ENCODE peak calls at places on chromosomes 2 and 18, in eight cellular contexts. D is endothelial cell of umbilical vein, G is stomach, H is GM13977, W is colonic mucosa, L is Peyer's patch, E is ovary, C is fibroblast of lung. A is an unnamed sample.

GRCh38 chr2:86768189-86768949 is 22.3 kb downstream of the CD8A start:
- DNase-seq in D (no peak), G (no peak), H (no peak), W (no peak), L (no peak), E (no peak), C (no peak), A (no peak)

GRCh38 chr18:44568343-44568742 is 112.3 kb upstream of the SETBP1 start:
- DNase-seq in D (no peak), G (no peak), H (no peak), W (no peak), L (no peak), E (no peak), C (no peak), A (no peak)

GRCh38 chr2:7094113-7094760 is 177.0 kb downstream of the RNF144A start:
- DNase-seq in D (no peak), G (no peak), H (no peak), W (peak), L (no peak), E (no peak), C (peak), A (no peak)

GRCh38 chr18:45913276-45913675 is 53.9 kb downstream of the EPG5 start:
- DNase-seq in D (no peak), G (no peak), H (no peak), W (no peak), L (no peak), E (no peak), C (no peak), A (no peak)

GRCh38 chr2:237011196-237011595 is 74.5 kb upstream of the COPS8 start:
- DNase-seq in D (peak), G (no peak), H (no peak), W (no peak), L (no peak), E (no peak), C (peak), A (no peak)

GRCh38 chr2:226985227-226985946 is 149.5 kb downstream of the RHBDD1 start:
- DNase-seq in D (peak), G (no peak), H (peak), W (peak), L (no peak), E (peak), C (peak), A (peak)

GRCh38 chr2:44086639-44087036 is 82.0 kb upstream of the PPM1B start:
- DNase-seq in D (no peak), G (no peak), H (no peak), W (no peak), L (no peak), E (no peak), C (no peak), A (no peak)

GRCh38 chr18:60182223-60182622 is 190.4 kb downstream of the MC4R start:
- DNase-seq in D (no peak), G (no peak), H (no peak), W (no peak), L (no peak), E (no peak), C (no peak), A (no peak)

GRCh38 chr2:239193426-239193825 is 207.4 kb downstream of the HDAC4 start:
- DNase-seq in D (no peak), G (peak), H (no peak), W (no peak), L (peak), E (no peak), C (no peak), A (no peak)

GRCh38 chr18:10798727-10799435 is 273.1 kb downstream of the NAPG start:
- DNase-seq in D (no peak), G (no peak), H (no peak), W (no peak), L (no peak), E (no peak), C (peak), A (no peak)

GRCh38 chr2:156321243-156321904 is 11.1 kb downstream of the NR4A2 start:
- DNase-seq in D (no peak), G (peak), H (peak), W (peak), L (peak), E (no peak), C (no peak), A (no peak)

GRCh38 chr2:224882291-224883171 is 159.7 kb downstream of the DOCK10 start:
- DNase-seq in D (peak), G (no peak), H (no peak), W (no peak), L (no peak), E (no peak), C (peak), A (no peak)

GRCh38 chr2:222912117-222912516 is 51.3 kb downstream of the ACSL3 start:
- DNase-seq in D (no peak), G (no peak), H (peak), W (no peak), L (no peak), E (no peak), C (no peak), A (no peak)

GRCh38 chr2:111219734-111220505 is 99.2 kb downstream of the BCL2L11 start:
- DNase-seq in D (no peak), G (no peak), H (no peak), W (no peak), L (no peak), E (no peak), C (peak), A (no peak)

GRCh38 chr2:79001285-79001684 is 24.2 kb upstream of the REG3G start:
- DNase-seq in D (no peak), G (no peak), H (no peak), W (no peak), L (no peak), E (no peak), C (no peak), A (no peak)

GRCh38 chr2:218834685-218835084 is 3.1 kb upstream of the PRKAG3 start:
- DNase-seq in D (no peak), G (no peak), H (no peak), W (no peak), L (no peak), E (no peak), C (no peak), A (no peak)

DNA sequence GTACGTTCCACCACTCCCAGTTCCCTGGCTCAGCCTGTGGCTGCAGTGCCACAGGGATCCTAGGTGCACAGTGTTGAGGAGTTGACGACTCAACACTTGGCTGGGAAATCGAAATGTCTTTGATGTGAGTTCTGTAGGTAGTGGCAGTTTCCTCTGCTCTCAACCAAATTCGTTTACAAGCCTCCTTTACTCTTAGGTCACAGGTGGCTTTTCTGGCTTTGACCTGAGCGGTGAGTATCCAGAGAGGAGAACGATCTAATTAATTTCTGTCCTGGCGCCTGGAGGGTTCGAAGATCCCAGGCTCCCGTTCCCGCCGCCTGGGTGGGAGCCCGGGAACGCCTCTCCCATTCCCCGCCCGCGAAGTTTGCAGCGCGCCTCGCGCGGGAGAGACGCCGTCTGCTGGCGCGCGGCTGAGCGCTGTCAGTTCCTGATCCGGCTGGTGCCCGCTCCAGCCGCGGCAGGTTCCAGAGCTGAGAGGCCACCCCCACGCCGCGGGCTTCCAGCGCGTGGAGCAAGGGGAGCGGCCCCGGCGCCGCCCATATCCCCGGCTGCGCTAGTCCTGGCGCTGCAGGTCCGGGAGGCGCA is at the start of gene LAMA3:
- DNase-seq in D (peak), G (peak), H (peak), W (peak), L (peak), E (peak), C (peak), A (peak)
- TF ChIP-seq CTCF in D (peak), G (no peak), H (peak), W (no peak), L (no peak), E (peak), C (peak), A (no peak)

DNA sequence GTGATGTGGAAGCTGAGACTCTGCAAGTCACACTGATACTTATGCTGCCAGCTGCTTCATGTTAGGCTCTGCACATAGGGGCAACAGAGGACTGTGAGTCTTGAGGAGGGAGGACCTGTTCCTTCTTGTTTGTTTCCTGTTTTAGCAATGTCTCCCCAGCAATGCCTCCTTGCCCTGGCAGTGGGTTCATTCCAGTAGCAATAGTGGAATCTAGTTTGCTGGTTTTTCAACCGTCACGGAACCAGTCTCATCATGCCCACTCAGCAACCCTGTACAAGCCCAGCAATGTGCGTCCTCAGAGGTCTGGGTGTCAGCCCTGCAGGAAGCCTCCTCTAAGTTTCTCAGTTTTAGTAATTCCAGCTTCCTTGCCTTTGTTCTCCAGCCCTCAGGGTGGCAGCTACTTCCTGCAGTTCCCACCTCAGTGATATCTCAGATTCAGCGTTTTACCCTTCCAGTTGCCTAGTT is 20.5 kb upstream of the ITGB6 start:
- DNase-seq in D (no peak), G (no peak), H (no peak), W (no peak), L (no peak), E (no peak), C (no peak), A (no peak)
- TF ChIP-seq CTCF in D (no peak), G (no peak), H (no peak), W (no peak), L (no peak), E (no peak), C (no peak), A (no peak)

GRCh38 chr2:28469304-28469703 is 26.6 kb upstream of the PLB1 start:
- DNase-seq in D (no peak), G (no peak), H (no peak), W (no peak), L (no peak), E (no peak), C (peak), A (no peak)

GRCh38 chr2:28471701-28472236 is 24.1 kb upstream of the PLB1 start:
- DNase-seq in D (no peak), G (no peak), H (no peak), W (no peak), L (no peak), E (no peak), C (no peak), A (no peak)

GRCh38 chr2:28470759-28471158 is 25.1 kb upstream of the PLB1 start:
- DNase-seq in D (no peak), G (no peak), H (no peak), W (peak), L (peak), E (no peak), C (no peak), A (peak)

GRCh38 chr2:28471214-28471613 is 24.6 kb upstream of the PLB1 start:
- DNase-seq in D (no peak), G (no peak), H (no peak), W (no peak), L (peak), E (no peak), C (no peak), A (no peak)

DNA sequence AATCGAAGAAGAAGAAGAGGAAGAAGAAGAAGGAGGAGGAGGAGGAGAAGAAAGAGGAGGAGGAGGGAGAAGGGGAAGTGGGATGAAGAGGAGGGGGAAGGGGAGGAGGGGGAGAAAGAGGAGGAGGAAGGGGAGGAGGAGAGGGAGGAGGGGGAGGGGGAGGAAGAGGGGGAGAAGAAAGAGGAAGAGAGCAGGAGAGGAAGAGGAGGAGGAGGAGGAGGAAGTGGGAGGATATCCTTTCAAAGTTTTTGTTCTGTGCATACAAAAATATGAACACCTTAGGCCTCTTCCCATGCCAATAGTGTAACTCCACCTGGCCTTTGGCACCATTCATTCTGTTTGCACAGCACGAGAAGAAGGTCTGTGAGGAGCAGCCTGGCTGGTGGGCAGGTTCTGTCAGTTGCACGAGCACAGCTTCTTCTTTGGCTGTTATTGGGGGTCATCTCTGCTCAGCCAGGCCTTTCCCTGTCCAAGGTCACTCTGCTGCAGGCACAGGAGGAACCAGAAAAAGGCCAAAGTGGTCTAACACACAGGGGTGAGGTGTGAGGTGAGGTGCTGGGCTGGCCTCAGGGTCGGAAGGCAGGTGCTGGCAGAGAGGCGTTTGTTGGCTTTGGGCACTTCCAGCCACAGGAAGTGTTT is 25.8 kb upstream of the PLB1 start:
- DNase-seq in D (no peak), G (no peak), H (no peak), W (peak), L (no peak), E (no peak), C (no peak), A (peak)
- TF ChIP-seq CTCF in D (no peak), G (no peak), H (no peak), W (no peak), L (no peak), E (no peak), C (no peak), A (no peak)

DNA sequence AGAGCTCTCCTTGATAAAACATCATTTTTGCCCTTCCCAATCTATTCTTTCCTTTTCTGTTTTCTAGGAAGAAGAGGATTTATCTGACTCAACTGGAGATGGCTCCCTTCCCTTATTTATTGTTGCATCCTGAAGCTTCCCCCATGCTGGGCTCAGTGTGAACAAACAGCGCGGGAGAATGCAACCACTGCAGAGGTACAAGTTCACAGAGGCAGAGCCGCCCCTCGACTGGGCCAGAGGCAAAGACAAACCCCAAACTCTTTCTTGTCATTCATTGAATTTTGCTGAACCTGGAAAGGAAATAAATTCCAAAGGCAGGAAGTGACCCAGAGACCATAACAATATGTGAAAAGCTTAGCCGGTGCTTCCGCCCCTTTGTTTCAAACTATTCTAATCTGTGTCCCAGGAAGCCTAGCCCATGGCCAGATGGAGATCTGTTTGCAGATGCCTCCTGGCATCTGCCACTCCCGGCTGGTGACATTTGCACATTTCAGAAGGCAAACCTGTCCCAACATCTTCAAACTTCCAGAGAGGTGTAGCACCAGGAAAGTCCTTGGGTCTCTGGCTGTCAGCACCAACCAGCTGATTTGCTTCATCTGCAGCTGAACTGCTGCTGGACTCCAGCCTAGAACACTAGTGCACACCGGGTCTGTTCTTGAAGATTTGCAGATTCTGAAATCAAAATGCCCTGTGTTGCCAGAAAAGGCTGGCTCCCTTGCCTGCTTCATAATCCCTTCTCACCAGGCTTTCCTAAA is 79.4 kb upstream of the MAP4K3 start:
- DNase-seq in D (peak), G (peak), H (no peak), W (no peak), L (no peak), E (peak), C (peak), A (peak)
- TF ChIP-seq CTCF in D (peak), G (no peak), H (no peak), W (no peak), L (no peak), E (no peak), C (no peak), A (no peak)

GRCh38 chr2:119352357-119352756 is 14.3 kb downstream of the C2orf76 start:
- DNase-seq in D (no peak), G (no peak), H (peak), W (no peak), L (no peak), E (no peak), C (no peak), A (no peak)

GRCh38 chr2:119354860-119355259 is 11.8 kb downstream of the C2orf76 start:
- DNase-seq in D (no peak), G (no peak), H (no peak), W (no peak), L (no peak), E (no peak), C (no peak), A (no peak)

GRCh38 chr2:119349289-119349688 is 17.3 kb downstream of the C2orf76 start:
- DNase-seq in D (no peak), G (no peak), H (no peak), W (no peak), L (no peak), E (no peak), C (no peak), A (no peak)

GRCh38 chr2:119350311-119350998 is 16.2 kb downstream of the C2orf76 start:
- DNase-seq in D (no peak), G (no peak), H (no peak), W (no peak), L (no peak), E (no peak), C (no peak), A (no peak)
- TF ChIP-seq CTCF in D (no peak), G (no peak), H (no peak), W (no peak), L (no peak), E (no peak), C (no peak), A (no peak)

DNA sequence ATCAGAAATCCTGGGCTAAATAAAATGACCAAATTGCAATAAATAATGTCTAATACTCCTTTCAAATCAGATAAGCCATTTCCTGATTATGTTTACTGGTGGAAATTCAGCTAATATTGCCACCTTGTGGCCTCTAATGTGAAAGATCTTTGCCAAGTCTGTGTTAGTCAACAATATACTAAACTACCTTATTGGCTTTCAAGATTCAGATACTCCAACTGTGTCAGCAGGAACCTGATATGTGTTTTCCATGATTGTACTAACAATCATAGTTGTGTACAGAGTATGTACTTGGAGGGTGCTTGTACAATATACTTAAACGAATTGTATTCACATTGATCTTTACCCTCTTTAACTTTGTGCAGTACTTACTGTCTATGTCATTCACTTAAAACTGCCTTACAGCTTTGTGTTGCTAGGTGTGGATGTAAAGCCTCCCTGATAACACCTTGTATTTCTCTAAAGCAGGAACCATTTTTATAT is 75.4 kb upstream of the C2orf15 start:
- DNase-seq in D (peak), G (no peak), H (peak), W (no peak), L (no peak), E (no peak), C (peak), A (no peak)
- TF ChIP-seq CTCF in D (peak), G (no peak), H (peak), W (peak), L (peak), E (no peak), C (peak), A (peak)

GRCh38 chr2:62801814-62802524 is 96.5 kb downstream of the EHBP1 start:
- DNase-seq in D (no peak), G (no peak), H (no peak), W (no peak), L (no peak), E (no peak), C (no peak), A (no peak)
- TF ChIP-seq CTCF in D (no peak), G (no peak), H (no peak), W (no peak), L (no peak), E (no peak), C (peak), A (no peak)

GRCh38 chr18:35283923-35284794 is 5.9 kb downstream of the ZSCAN30 start:
- DNase-seq in D (no peak), G (no peak), H (no peak), W (no peak), L (no peak), E (no peak), C (no peak), A (no peak)

GRCh38 chr18:35278085-35278484 is 11.9 kb downstream of the ZSCAN30 start:
- DNase-seq in D (no peak), G (no peak), H (no peak), W (no peak), L (no peak), E (no peak), C (no peak), A (no peak)

GRCh38 chr18:35278969-35279368 is 11.1 kb downstream of the ZSCAN30 start:
- DNase-seq in D (no peak), G (no peak), H (no peak), W (no peak), L (no peak), E (no peak), C (no peak), A (no peak)

GRCh38 chr18:35284846-35285245 is 5.2 kb downstream of the ZSCAN30 start:
- DNase-seq in D (no peak), G (no peak), H (no peak), W (no peak), L (no peak), E (no peak), C (no peak), A (no peak)

GRCh38 chr18:35282353-35282752 is 7.7 kb downstream of the ZSCAN30 start:
- DNase-seq in D (peak), G (no peak), H (no peak), W (no peak), L (no peak), E (no peak), C (peak), A (no peak)
- TF ChIP-seq CTCF in D (no peak), G (no peak), H (no peak), W (no peak), L (no peak), E (no peak), C (no peak), A (no peak)

GRCh38 chr2:26472821-26473655 is 4.9 kb downstream of the OTOF start:
- DNase-seq in D (no peak), G (no peak), H (no peak), W (no peak), L (no peak), E (no peak), C (no peak), A (no peak)

GRCh38 chr2:26470601-26471260 is 7.2 kb downstream of the OTOF start:
- DNase-seq in D (no peak), G (no peak), H (no peak), W (no peak), L (no peak), E (no peak), C (no peak), A (no peak)

GRCh38 chr2:26469955-26470354 is 8.0 kb downstream of the OTOF start:
- DNase-seq in D (no peak), G (no peak), H (no peak), W (no peak), L (no peak), E (no peak), C (no peak), A (no peak)

GRCh38 chr2:26471766-26472706 is 5.9 kb downstream of the OTOF start:
- DNase-seq in D (no peak), G (no peak), H (no peak), W (no peak), L (no peak), E (no peak), C (no peak), A (no peak)

GRCh38 chr2:26471278-26471677 is 6.6 kb downstream of the OTOF start:
- DNase-seq in D (no peak), G (no peak), H (no peak), W (no peak), L (no peak), E (no peak), C (no peak), A (no peak)
- TF ChIP-seq CTCF in D (no peak), G (no peak), H (no peak), W (no peak), L (no peak), E (no peak), C (no peak), A (no peak)

A was measured in transverse colon.